ENCODE peak calls at places on chromosomes 13 and 19, in eight cellular contexts. One of them, this sample, is unnamed. For H3K36me3 and H3K4me1, the result is how much of the 10 kb centered on the place peaks cover.

GRCh38 chr13:114143806-114144605 is 11.6 kb upstream of the RASA3 start:
- DNase-seq in aorta: peak
- DNase-seq in colonic mucosa: no peak
- DNase-seq in neuronal stem cell: no peak
- DNase-seq in GM12878: no peak
- DNase-seq in tibial artery: no peak
- DNase-seq in CD4-positive, alpha-beta memory T cell: no peak
- DNase-seq in pancreas: no peak
- DNase-seq in this sample: no peak

GRCh38 chr19:19145281-19145999 is 7.2 kb upstream of the TMEM161A start:
- DNase-seq in CD4-positive, alpha-beta memory T cell: no peak
- DNase-seq in colonic mucosa: no peak
- DNase-seq in aorta: no peak
- DNase-seq in pancreas: no peak
- DNase-seq in neuronal stem cell: no peak
- DNase-seq in tibial artery: no peak
- DNase-seq in GM12878: no peak
- DNase-seq in this sample: no peak

GRCh38 chr13:99124695-99125334 is 75.8 kb upstream of the UBAC2 start:
- DNase-seq in aorta: no peak
- DNase-seq in colonic mucosa: no peak
- DNase-seq in neuronal stem cell: no peak
- DNase-seq in CD4-positive, alpha-beta memory T cell: peak
- DNase-seq in pancreas: no peak
- DNase-seq in tibial artery: no peak
- DNase-seq in GM12878: peak
- DNase-seq in this sample: no peak

GRCh38 chr13:95896302-95896701 is 156.9 kb downstream of the UGGT2 start:
- DNase-seq in CD4-positive, alpha-beta memory T cell: no peak
- DNase-seq in tibial artery: no peak
- DNase-seq in pancreas: no peak
- DNase-seq in colonic mucosa: no peak
- DNase-seq in GM12878: no peak
- DNase-seq in aorta: no peak
- DNase-seq in neuronal stem cell: no peak
- DNase-seq in this sample: no peak

GRCh38 chr19:16268676-16269319 is 55.8 kb upstream of the KLF2 start:
- DNase-seq in CD4-positive, alpha-beta memory T cell: peak
- DNase-seq in colonic mucosa: no peak
- DNase-seq in aorta: no peak
- DNase-seq in neuronal stem cell: no peak
- DNase-seq in GM12878: no peak
- DNase-seq in pancreas: no peak
- DNase-seq in tibial artery: no peak
- DNase-seq in this sample: no peak

GRCh38 chr19:12092065-12092867 is 27.7 kb downstream of the ZNF844 start:
- DNase-seq in neuronal stem cell: peak
- DNase-seq in aorta: peak
- DNase-seq in CD4-positive, alpha-beta memory T cell: peak
- DNase-seq in pancreas: peak
- DNase-seq in colonic mucosa: peak
- DNase-seq in tibial artery: peak
- DNase-seq in GM12878: peak
- DNase-seq in this sample: peak

GRCh38 chr13:77595166-77595810 is 59.8 kb downstream of the SCEL start:
- DNase-seq in aorta: no peak
- DNase-seq in neuronal stem cell: no peak
- DNase-seq in CD4-positive, alpha-beta memory T cell: no peak
- DNase-seq in pancreas: no peak
- DNase-seq in colonic mucosa: no peak
- DNase-seq in tibial artery: no peak
- DNase-seq in GM12878: no peak
- DNase-seq in this sample: no peak

GRCh38 chr13:73416093-73416492 is 357.3 kb downstream of the KLF5 start:
- DNase-seq in GM12878: no peak
- DNase-seq in colonic mucosa: no peak
- DNase-seq in aorta: no peak
- DNase-seq in neuronal stem cell: no peak
- DNase-seq in pancreas: no peak
- DNase-seq in tibial artery: no peak
- DNase-seq in CD4-positive, alpha-beta memory T cell: no peak
- DNase-seq in this sample: no peak

GRCh38 chr19:18789883-18790565 is 1.1 kb downstream of the COMP start:
- DNase-seq in aorta: peak
- DNase-seq in tibial artery: peak
- DNase-seq in pancreas: no peak
- DNase-seq in GM12878: no peak
- DNase-seq in neuronal stem cell: no peak
- DNase-seq in CD4-positive, alpha-beta memory T cell: no peak
- DNase-seq in colonic mucosa: no peak
- DNase-seq in this sample: no peak

GRCh38 chr19:40690050-40690698 is at the start of gene NUMBL:
- DNase-seq in colonic mucosa: no peak
- DNase-seq in GM12878: no peak
- DNase-seq in CD4-positive, alpha-beta memory T cell: no peak
- DNase-seq in pancreas: peak
- DNase-seq in aorta: no peak
- DNase-seq in tibial artery: no peak
- DNase-seq in neuronal stem cell: peak
- DNase-seq in this sample: no peak
- H3K27ac ChIP-seq in colonic mucosa: peak
- H3K27ac ChIP-seq in GM12878: peak
- H3K27ac ChIP-seq in CD4-positive, alpha-beta memory T cell: peak
- H3K27ac ChIP-seq in pancreas: peak
- H3K27ac ChIP-seq in aorta: peak
- H3K27ac ChIP-seq in tibial artery: peak
- H3K27ac ChIP-seq in neuronal stem cell: peak
- H3K27ac ChIP-seq in this sample: peak

GRCh38 chr13:39414339-39414738 is 188.7 kb downstream of the LHFPL6 start:
- DNase-seq in neuronal stem cell: no peak
- DNase-seq in colonic mucosa: no peak
- DNase-seq in GM12878: peak
- DNase-seq in CD4-positive, alpha-beta memory T cell: no peak
- DNase-seq in pancreas: no peak
- DNase-seq in aorta: no peak
- DNase-seq in tibial artery: no peak
- DNase-seq in this sample: no peak
- H3K36me3 ChIP-seq in neuronal stem cell: under half
- H3K36me3 ChIP-seq in colonic mucosa: under half
- H3K36me3 ChIP-seq in GM12878: under half
- H3K36me3 ChIP-seq in CD4-positive, alpha-beta memory T cell: under half
- H3K36me3 ChIP-seq in pancreas: under half
- H3K36me3 ChIP-seq in aorta: under half
- H3K36me3 ChIP-seq in tibial artery: under half
- H3K36me3 ChIP-seq in this sample: under half

GRCh38 chr13:51524312-51524711 is 60.0 kb upstream of the WDFY2 start:
- DNase-seq in neuronal stem cell: no peak
- DNase-seq in aorta: no peak
- DNase-seq in colonic mucosa: no peak
- DNase-seq in GM12878: no peak
- DNase-seq in tibial artery: no peak
- DNase-seq in CD4-positive, alpha-beta memory T cell: no peak
- DNase-seq in pancreas: no peak
- DNase-seq in this sample: no peak

GRCh38 chr13:51525567-51526165 is 58.6 kb upstream of the WDFY2 start:
- DNase-seq in neuronal stem cell: no peak
- DNase-seq in CD4-positive, alpha-beta memory T cell: no peak
- DNase-seq in tibial artery: no peak
- DNase-seq in aorta: no peak
- DNase-seq in GM12878: no peak
- DNase-seq in pancreas: no peak
- DNase-seq in colonic mucosa: no peak
- DNase-seq in this sample: no peak

GRCh38 chr13:51520524-51520923 is 63.7 kb upstream of the WDFY2 start:
- DNase-seq in pancreas: no peak
- DNase-seq in tibial artery: no peak
- DNase-seq in aorta: no peak
- DNase-seq in CD4-positive, alpha-beta memory T cell: no peak
- DNase-seq in GM12878: no peak
- DNase-seq in neuronal stem cell: no peak
- DNase-seq in colonic mucosa: no peak
- DNase-seq in this sample: no peak

GRCh38 chr13:51524846-51525566 is 59.3 kb upstream of the WDFY2 start:
- DNase-seq in tibial artery: no peak
- DNase-seq in aorta: no peak
- DNase-seq in neuronal stem cell: no peak
- DNase-seq in GM12878: no peak
- DNase-seq in colonic mucosa: no peak
- DNase-seq in CD4-positive, alpha-beta memory T cell: no peak
- DNase-seq in pancreas: no peak
- DNase-seq in this sample: no peak

GRCh38 chr13:51523082-51523518 is 61.2 kb upstream of the WDFY2 start:
- DNase-seq in pancreas: peak
- DNase-seq in GM12878: no peak
- DNase-seq in tibial artery: peak
- DNase-seq in neuronal stem cell: no peak
- DNase-seq in aorta: no peak
- DNase-seq in CD4-positive, alpha-beta memory T cell: peak
- DNase-seq in colonic mucosa: no peak
- DNase-seq in this sample: peak
- H3K4me1 ChIP-seq in pancreas: under half
- H3K4me1 ChIP-seq in GM12878: under half
- H3K4me1 ChIP-seq in tibial artery: under half
- H3K4me1 ChIP-seq in neuronal stem cell: under half
- H3K4me1 ChIP-seq in aorta: under half
- H3K4me1 ChIP-seq in CD4-positive, alpha-beta memory T cell: under half
- H3K4me1 ChIP-seq in colonic mucosa: under half
- H3K4me1 ChIP-seq in this sample: under half

GRCh38 chr13:29081036-29081435 is 260.9 kb downstream of the MTUS2 start:
- DNase-seq in CD4-positive, alpha-beta memory T cell: peak
- DNase-seq in neuronal stem cell: no peak
- DNase-seq in tibial artery: no peak
- DNase-seq in colonic mucosa: no peak
- DNase-seq in pancreas: no peak
- DNase-seq in GM12878: peak
- DNase-seq in aorta: no peak
- DNase-seq in this sample: no peak
- H3K27ac ChIP-seq in CD4-positive, alpha-beta memory T cell: no peak
- H3K27ac ChIP-seq in neuronal stem cell: no peak
- H3K27ac ChIP-seq in tibial artery: no peak
- H3K27ac ChIP-seq in colonic mucosa: no peak
- H3K27ac ChIP-seq in pancreas: no peak
- H3K27ac ChIP-seq in GM12878: no peak
- H3K27ac ChIP-seq in aorta: no peak
- H3K27ac ChIP-seq in this sample: no peak

DNA sequence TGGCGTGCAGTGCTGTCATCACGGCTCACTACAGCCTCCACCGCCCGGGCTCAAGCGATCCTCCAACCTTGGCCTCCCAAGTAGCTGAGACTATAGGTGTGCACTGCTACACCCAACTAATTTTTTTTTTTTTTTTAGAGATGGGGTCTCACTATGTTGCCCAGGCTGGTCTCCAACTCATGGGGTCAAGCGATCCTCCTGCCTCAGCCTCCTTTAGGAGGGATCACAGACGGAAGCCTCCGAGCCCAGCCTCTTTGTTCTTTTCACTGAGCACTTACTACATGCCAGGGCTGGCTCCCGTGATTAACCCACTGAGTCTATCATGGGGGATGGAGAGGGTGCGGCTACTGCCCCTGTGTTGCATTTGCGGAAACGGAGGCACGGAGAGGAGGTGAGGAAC is 12.9 kb upstream of the CACTIN start:
- DNase-seq in pancreas: no peak
- DNase-seq in neuronal stem cell: no peak
- DNase-seq in tibial artery: no peak
- DNase-seq in CD4-positive, alpha-beta memory T cell: no peak
- DNase-seq in GM12878: no peak
- DNase-seq in colonic mucosa: no peak
- DNase-seq in aorta: no peak
- DNase-seq in this sample: no peak
- H3K36me3 ChIP-seq in pancreas: under half
- H3K36me3 ChIP-seq in neuronal stem cell: under half
- H3K36me3 ChIP-seq in tibial artery: half or more
- H3K36me3 ChIP-seq in CD4-positive, alpha-beta memory T cell: under half
- H3K36me3 ChIP-seq in GM12878: under half
- H3K36me3 ChIP-seq in colonic mucosa: under half
- H3K36me3 ChIP-seq in aorta: under half
- H3K36me3 ChIP-seq in this sample: under half

DNA sequence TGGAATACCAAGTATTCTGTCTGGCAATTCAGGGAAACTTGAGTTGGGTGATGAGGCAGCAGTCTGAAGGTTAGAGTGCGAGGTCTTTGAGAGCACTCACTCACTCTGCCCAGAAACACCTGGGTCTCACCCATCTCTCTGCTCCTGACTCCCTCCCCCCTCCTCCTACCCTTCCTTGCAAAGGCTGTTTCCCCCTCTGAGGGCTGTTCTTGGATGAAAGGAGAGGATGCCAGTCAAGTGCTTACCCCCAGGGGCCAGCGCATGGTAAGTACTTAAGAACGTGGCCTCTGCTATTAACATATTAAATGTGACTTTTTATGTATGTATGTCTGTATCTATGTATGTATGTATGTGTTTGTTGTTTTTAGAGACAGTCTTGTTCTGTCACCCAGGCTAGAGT is 22.5 kb downstream of the SIPA1L3 start:
- DNase-seq in pancreas: no peak
- DNase-seq in tibial artery: no peak
- DNase-seq in aorta: no peak
- DNase-seq in CD4-positive, alpha-beta memory T cell: no peak
- DNase-seq in colonic mucosa: no peak
- DNase-seq in neuronal stem cell: no peak
- DNase-seq in GM12878: no peak
- DNase-seq in this sample: no peak
- H3K4me1 ChIP-seq in pancreas: under half
- H3K4me1 ChIP-seq in tibial artery: under half
- H3K4me1 ChIP-seq in aorta: under half
- H3K4me1 ChIP-seq in CD4-positive, alpha-beta memory T cell: under half
- H3K4me1 ChIP-seq in colonic mucosa: under half
- H3K4me1 ChIP-seq in neuronal stem cell: under half
- H3K4me1 ChIP-seq in GM12878: half or more
- H3K4me1 ChIP-seq in this sample: under half

GRCh38 chr13:48728226-48728625 is 74.5 kb downstream of the CYSLTR2 start:
- DNase-seq in tibial artery: no peak
- DNase-seq in colonic mucosa: no peak
- DNase-seq in CD4-positive, alpha-beta memory T cell: no peak
- DNase-seq in pancreas: no peak
- DNase-seq in neuronal stem cell: no peak
- DNase-seq in aorta: no peak
- DNase-seq in GM12878: no peak
- DNase-seq in this sample: no peak
- H3K27ac ChIP-seq in tibial artery: no peak
- H3K27ac ChIP-seq in colonic mucosa: no peak
- H3K27ac ChIP-seq in CD4-positive, alpha-beta memory T cell: no peak
- H3K27ac ChIP-seq in pancreas: no peak
- H3K27ac ChIP-seq in neuronal stem cell: no peak
- H3K27ac ChIP-seq in aorta: no peak
- H3K27ac ChIP-seq in GM12878: no peak
- H3K27ac ChIP-seq in this sample: no peak

GRCh38 chr19:10691883-10692282 is 9.4 kb upstream of the QTRT1 start:
- DNase-seq in CD4-positive, alpha-beta memory T cell: no peak
- DNase-seq in neuronal stem cell: no peak
- DNase-seq in pancreas: no peak
- DNase-seq in tibial artery: no peak
- DNase-seq in GM12878: no peak
- DNase-seq in aorta: no peak
- DNase-seq in colonic mucosa: no peak
- DNase-seq in this sample: no peak
- H3K36me3 ChIP-seq in CD4-positive, alpha-beta memory T cell: under half
- H3K36me3 ChIP-seq in neuronal stem cell: half or more
- H3K36me3 ChIP-seq in pancreas: under half
- H3K36me3 ChIP-seq in tibial artery: half or more
- H3K36me3 ChIP-seq in GM12878: under half
- H3K36me3 ChIP-seq in aorta: under half
- H3K36me3 ChIP-seq in colonic mucosa: under half
- H3K36me3 ChIP-seq in this sample: under half